ENCODE peak calls at places on chromosomes 7 and 10, in seven cellular contexts. One of them, this sample, is unnamed.

GRCh38 chr10:60281331-60281730 is 108.3 kb downstream of the ANK3 start:
- DNase-seq in activated effector memory CD4-positive, alpha-beta T cell treated with anti-CD3 and anti-CD28 coated beads, Interleukin-2, amount 50 U/mL, for 16 hours: no peak
- DNase-seq in T follicular helper cell: no peak
- DNase-seq in adrenal gland: no peak
- DNase-seq in WERI-Rb-1: no peak
- DNase-seq in CD4-positive, alpha-beta T cell: no peak
- DNase-seq in hypothalamus: no peak
- DNase-seq in this sample: no peak

GRCh38 chr7:6512892-6513291 is 38.4 kb downstream of the GRID2IP start:
- DNase-seq in activated effector memory CD4-positive, alpha-beta T cell treated with anti-CD3 and anti-CD28 coated beads, Interleukin-2, amount 50 U/mL, for 16 hours: no peak
- DNase-seq in T follicular helper cell: no peak
- DNase-seq in adrenal gland: no peak
- DNase-seq in WERI-Rb-1: no peak
- DNase-seq in CD4-positive, alpha-beta T cell: no peak
- DNase-seq in hypothalamus: no peak
- DNase-seq in this sample: no peak

GRCh38 chr7:55552320-55553086 is 19.8 kb downstream of the VOPP1 start:
- DNase-seq in activated effector memory CD4-positive, alpha-beta T cell treated with anti-CD3 and anti-CD28 coated beads, Interleukin-2, amount 50 U/mL, for 16 hours: no peak
- DNase-seq in T follicular helper cell: no peak
- DNase-seq in adrenal gland: peak; percentile 53
- DNase-seq in WERI-Rb-1: no peak
- DNase-seq in CD4-positive, alpha-beta T cell: no peak
- DNase-seq in hypothalamus: peak; percentile 19
- DNase-seq in this sample: no peak

GRCh38 chr7:82446897-82447296 is 3.3 kb upstream of the CACNA2D1 start:
- DNase-seq in activated effector memory CD4-positive, alpha-beta T cell treated with anti-CD3 and anti-CD28 coated beads, Interleukin-2, amount 50 U/mL, for 16 hours: no peak
- DNase-seq in T follicular helper cell: no peak
- DNase-seq in adrenal gland: no peak
- DNase-seq in WERI-Rb-1: no peak
- DNase-seq in CD4-positive, alpha-beta T cell: no peak
- DNase-seq in hypothalamus: no peak
- DNase-seq in this sample: no peak

GRCh38 chr7:121151663-121152344 is 163.3 kb downstream of the CPED1 start:
- DNase-seq in activated effector memory CD4-positive, alpha-beta T cell treated with anti-CD3 and anti-CD28 coated beads, Interleukin-2, amount 50 U/mL, for 16 hours: no peak
- DNase-seq in T follicular helper cell: no peak
- DNase-seq in adrenal gland: no peak
- DNase-seq in WERI-Rb-1: no peak
- DNase-seq in CD4-positive, alpha-beta T cell: no peak
- DNase-seq in hypothalamus: no peak
- DNase-seq in this sample: no peak

GRCh38 chr10:70753841-70754621 is 31.1 kb downstream of the TBATA start:
- DNase-seq in activated effector memory CD4-positive, alpha-beta T cell treated with anti-CD3 and anti-CD28 coated beads, Interleukin-2, amount 50 U/mL, for 16 hours: no peak
- DNase-seq in T follicular helper cell: no peak
- DNase-seq in adrenal gland: no peak
- DNase-seq in WERI-Rb-1: no peak
- DNase-seq in CD4-positive, alpha-beta T cell: no peak
- DNase-seq in hypothalamus: no peak
- DNase-seq in this sample: peak; percentile 89

GRCh38 chr7:21903074-21903786 is 42.5 kb downstream of the CDCA7L start:
- DNase-seq in activated effector memory CD4-positive, alpha-beta T cell treated with anti-CD3 and anti-CD28 coated beads, Interleukin-2, amount 50 U/mL, for 16 hours: no peak
- DNase-seq in T follicular helper cell: no peak
- DNase-seq in adrenal gland: no peak
- DNase-seq in WERI-Rb-1: no peak
- DNase-seq in CD4-positive, alpha-beta T cell: no peak
- DNase-seq in hypothalamus: no peak
- DNase-seq in this sample: no peak

GRCh38 chr7:137903382-137904169 is 56.8 kb upstream of the DGKI start:
- DNase-seq in activated effector memory CD4-positive, alpha-beta T cell treated with anti-CD3 and anti-CD28 coated beads, Interleukin-2, amount 50 U/mL, for 16 hours: peak; percentile 80
- DNase-seq in T follicular helper cell: peak; percentile 46
- DNase-seq in adrenal gland: peak; percentile 70
- DNase-seq in WERI-Rb-1: peak; percentile 61
- DNase-seq in CD4-positive, alpha-beta T cell: peak; percentile 46
- DNase-seq in hypothalamus: peak; percentile 62
- DNase-seq in this sample: no peak

GRCh38 chr7:136655414-136655813 is 213.0 kb upstream of the CHRM2 start:
- DNase-seq in activated effector memory CD4-positive, alpha-beta T cell treated with anti-CD3 and anti-CD28 coated beads, Interleukin-2, amount 50 U/mL, for 16 hours: no peak
- DNase-seq in T follicular helper cell: no peak
- DNase-seq in adrenal gland: no peak
- DNase-seq in WERI-Rb-1: no peak
- DNase-seq in CD4-positive, alpha-beta T cell: no peak
- DNase-seq in hypothalamus: no peak
- DNase-seq in this sample: no peak

GRCh38 chr7:29063872-29064271 is 82.5 kb downstream of the CPVL start:
- DNase-seq in activated effector memory CD4-positive, alpha-beta T cell treated with anti-CD3 and anti-CD28 coated beads, Interleukin-2, amount 50 U/mL, for 16 hours: no peak
- DNase-seq in T follicular helper cell: no peak
- DNase-seq in adrenal gland: no peak
- DNase-seq in WERI-Rb-1: no peak
- DNase-seq in CD4-positive, alpha-beta T cell: no peak
- DNase-seq in hypothalamus: no peak
- DNase-seq in this sample: no peak

GRCh38 chr7:44378744-44379143 is 53.4 kb upstream of the CAMK2B start:
- DNase-seq in activated effector memory CD4-positive, alpha-beta T cell treated with anti-CD3 and anti-CD28 coated beads, Interleukin-2, amount 50 U/mL, for 16 hours: no peak
- DNase-seq in T follicular helper cell: no peak
- DNase-seq in adrenal gland: no peak
- DNase-seq in WERI-Rb-1: no peak
- DNase-seq in CD4-positive, alpha-beta T cell: no peak
- DNase-seq in hypothalamus: no peak
- DNase-seq in this sample: peak; percentile 40

GRCh38 chr7:114648680-114649079 is 234.1 kb downstream of the FOXP2 start:
- DNase-seq in activated effector memory CD4-positive, alpha-beta T cell treated with anti-CD3 and anti-CD28 coated beads, Interleukin-2, amount 50 U/mL, for 16 hours: no peak
- DNase-seq in T follicular helper cell: no peak
- DNase-seq in adrenal gland: no peak
- DNase-seq in WERI-Rb-1: no peak
- DNase-seq in CD4-positive, alpha-beta T cell: no peak
- DNase-seq in hypothalamus: no peak
- DNase-seq in this sample: no peak

GRCh38 chr10:12081470-12081869 is 12.7 kb downstream of the DHTKD1 start:
- DNase-seq in activated effector memory CD4-positive, alpha-beta T cell treated with anti-CD3 and anti-CD28 coated beads, Interleukin-2, amount 50 U/mL, for 16 hours: no peak
- DNase-seq in T follicular helper cell: no peak
- DNase-seq in adrenal gland: no peak
- DNase-seq in WERI-Rb-1: no peak
- DNase-seq in CD4-positive, alpha-beta T cell: no peak
- DNase-seq in hypothalamus: no peak
- DNase-seq in this sample: no peak

GRCh38 chr10:90865400-90865799 is 6.4 kb upstream of the RPP30 start:
- DNase-seq in activated effector memory CD4-positive, alpha-beta T cell treated with anti-CD3 and anti-CD28 coated beads, Interleukin-2, amount 50 U/mL, for 16 hours: no peak
- DNase-seq in T follicular helper cell: no peak
- DNase-seq in adrenal gland: no peak
- DNase-seq in WERI-Rb-1: no peak
- DNase-seq in CD4-positive, alpha-beta T cell: no peak
- DNase-seq in hypothalamus: no peak
- DNase-seq in this sample: no peak

GRCh38 chr10:125795111-125795510 is 19.5 kb upstream of the MMP21 start:
- DNase-seq in activated effector memory CD4-positive, alpha-beta T cell treated with anti-CD3 and anti-CD28 coated beads, Interleukin-2, amount 50 U/mL, for 16 hours: no peak
- DNase-seq in T follicular helper cell: no peak
- DNase-seq in adrenal gland: no peak
- DNase-seq in WERI-Rb-1: no peak
- DNase-seq in CD4-positive, alpha-beta T cell: no peak
- DNase-seq in hypothalamus: peak; percentile 91
- DNase-seq in this sample: no peak

GRCh38 chr7:1359051-1359400 is 100.2 kb downstream of the MICALL2 start:
- DNase-seq in activated effector memory CD4-positive, alpha-beta T cell treated with anti-CD3 and anti-CD28 coated beads, Interleukin-2, amount 50 U/mL, for 16 hours: no peak
- DNase-seq in T follicular helper cell: no peak
- DNase-seq in adrenal gland: no peak
- DNase-seq in WERI-Rb-1: no peak
- DNase-seq in CD4-positive, alpha-beta T cell: no peak
- DNase-seq in hypothalamus: no peak
- DNase-seq in this sample: no peak

GRCh38 chr10:86390337-86391120 is 23.9 kb upstream of the GRID1 start:
- DNase-seq in activated effector memory CD4-positive, alpha-beta T cell treated with anti-CD3 and anti-CD28 coated beads, Interleukin-2, amount 50 U/mL, for 16 hours: peak; percentile 33
- DNase-seq in T follicular helper cell: no peak
- DNase-seq in adrenal gland: no peak
- DNase-seq in WERI-Rb-1: no peak
- DNase-seq in CD4-positive, alpha-beta T cell: no peak
- DNase-seq in hypothalamus: no peak
- DNase-seq in this sample: no peak

GRCh38 chr10:123974406-123974805 is 82.8 kb upstream of the CPXM2 start:
- DNase-seq in activated effector memory CD4-positive, alpha-beta T cell treated with anti-CD3 and anti-CD28 coated beads, Interleukin-2, amount 50 U/mL, for 16 hours: no peak
- DNase-seq in T follicular helper cell: no peak
- DNase-seq in adrenal gland: no peak
- DNase-seq in WERI-Rb-1: no peak
- DNase-seq in CD4-positive, alpha-beta T cell: no peak
- DNase-seq in hypothalamus: no peak
- DNase-seq in this sample: peak; percentile 47

GRCh38 chr7:139299296-139299695 is 41.8 kb upstream of the FMC1 start:
- DNase-seq in activated effector memory CD4-positive, alpha-beta T cell treated with anti-CD3 and anti-CD28 coated beads, Interleukin-2, amount 50 U/mL, for 16 hours: no peak
- DNase-seq in T follicular helper cell: no peak
- DNase-seq in adrenal gland: no peak
- DNase-seq in WERI-Rb-1: no peak
- DNase-seq in CD4-positive, alpha-beta T cell: no peak
- DNase-seq in hypothalamus: no peak
- DNase-seq in this sample: no peak

GRCh38 chr10:19302117-19302516 is 253.5 kb downstream of the MALRD1 start:
- DNase-seq in activated effector memory CD4-positive, alpha-beta T cell treated with anti-CD3 and anti-CD28 coated beads, Interleukin-2, amount 50 U/mL, for 16 hours: no peak
- DNase-seq in T follicular helper cell: no peak
- DNase-seq in adrenal gland: no peak
- DNase-seq in WERI-Rb-1: no peak
- DNase-seq in CD4-positive, alpha-beta T cell: no peak
- DNase-seq in hypothalamus: no peak
- DNase-seq in this sample: no peak

GRCh38 chr10:68124718-68125117 is 15.4 kb downstream of the MYPN start:
- DNase-seq in activated effector memory CD4-positive, alpha-beta T cell treated with anti-CD3 and anti-CD28 coated beads, Interleukin-2, amount 50 U/mL, for 16 hours: no peak
- DNase-seq in T follicular helper cell: no peak
- DNase-seq in adrenal gland: no peak
- DNase-seq in WERI-Rb-1: no peak
- DNase-seq in CD4-positive, alpha-beta T cell: no peak
- DNase-seq in hypothalamus: no peak
- DNase-seq in this sample: no peak

GRCh38 chr10:78973901-78974408 is 94.8 kb upstream of the ZMIZ1 start:
- DNase-seq in activated effector memory CD4-positive, alpha-beta T cell treated with anti-CD3 and anti-CD28 coated beads, Interleukin-2, amount 50 U/mL, for 16 hours: no peak
- DNase-seq in T follicular helper cell: peak; percentile 12
- DNase-seq in adrenal gland: peak; percentile 86
- DNase-seq in WERI-Rb-1: peak; percentile 92
- DNase-seq in CD4-positive, alpha-beta T cell: peak; percentile 13
- DNase-seq in hypothalamus: peak; percentile 79
- DNase-seq in this sample: no peak

GRCh38 chr10:43173120-43173519 is 34.9 kb downstream of the CSGALNACT2 start:
- DNase-seq in activated effector memory CD4-positive, alpha-beta T cell treated with anti-CD3 and anti-CD28 coated beads, Interleukin-2, amount 50 U/mL, for 16 hours: no peak
- DNase-seq in T follicular helper cell: no peak
- DNase-seq in adrenal gland: no peak
- DNase-seq in WERI-Rb-1: no peak
- DNase-seq in CD4-positive, alpha-beta T cell: no peak
- DNase-seq in hypothalamus: no peak
- DNase-seq in this sample: no peak

GRCh38 chr10:5449823-5450222 is 37.5 kb downstream of the NET1 start:
- DNase-seq in activated effector memory CD4-positive, alpha-beta T cell treated with anti-CD3 and anti-CD28 coated beads, Interleukin-2, amount 50 U/mL, for 16 hours: no peak
- DNase-seq in T follicular helper cell: no peak
- DNase-seq in adrenal gland: no peak
- DNase-seq in WERI-Rb-1: no peak
- DNase-seq in CD4-positive, alpha-beta T cell: no peak
- DNase-seq in hypothalamus: no peak
- DNase-seq in this sample: no peak

GRCh38 chr7:130668258-130669050 is at the start of gene COPG2:
- DNase-seq in activated effector memory CD4-positive, alpha-beta T cell treated with anti-CD3 and anti-CD28 coated beads, Interleukin-2, amount 50 U/mL, for 16 hours: peak; percentile 91
- DNase-seq in T follicular helper cell: peak; percentile 34
- DNase-seq in adrenal gland: peak; percentile 76
- DNase-seq in WERI-Rb-1: peak; percentile 84
- DNase-seq in CD4-positive, alpha-beta T cell: peak; percentile 31
- DNase-seq in hypothalamus: peak; percentile 77
- DNase-seq in this sample: no peak

GRCh38 chr7:67625257-67625713 is 628.7 kb downstream of the TYW1 start:
- DNase-seq in activated effector memory CD4-positive, alpha-beta T cell treated with anti-CD3 and anti-CD28 coated beads, Interleukin-2, amount 50 U/mL, for 16 hours: peak; percentile 63
- DNase-seq in T follicular helper cell: no peak
- DNase-seq in adrenal gland: peak; percentile 70
- DNase-seq in WERI-Rb-1: peak; percentile 93
- DNase-seq in CD4-positive, alpha-beta T cell: no peak
- DNase-seq in hypothalamus: peak; percentile 69
- DNase-seq in this sample: no peak

GRCh38 chr7:4266270-4267040 is 415.6 kb upstream of the FOXK1 start:
- DNase-seq in activated effector memory CD4-positive, alpha-beta T cell treated with anti-CD3 and anti-CD28 coated beads, Interleukin-2, amount 50 U/mL, for 16 hours: no peak
- DNase-seq in T follicular helper cell: no peak
- DNase-seq in adrenal gland: no peak
- DNase-seq in WERI-Rb-1: no peak
- DNase-seq in CD4-positive, alpha-beta T cell: no peak
- DNase-seq in hypothalamus: no peak
- DNase-seq in this sample: no peak

GRCh38 chr10:48516878-48517277 is 88.0 kb downstream of the ARHGAP22 start:
- DNase-seq in activated effector memory CD4-positive, alpha-beta T cell treated with anti-CD3 and anti-CD28 coated beads, Interleukin-2, amount 50 U/mL, for 16 hours: no peak
- DNase-seq in T follicular helper cell: no peak
- DNase-seq in adrenal gland: no peak
- DNase-seq in WERI-Rb-1: no peak
- DNase-seq in CD4-positive, alpha-beta T cell: no peak
- DNase-seq in hypothalamus: no peak
- DNase-seq in this sample: no peak

GRCh38 chr10:132430861-132431271 is 33.9 kb downstream of the PWWP2B start:
- DNase-seq in activated effector memory CD4-positive, alpha-beta T cell treated with anti-CD3 and anti-CD28 coated beads, Interleukin-2, amount 50 U/mL, for 16 hours: no peak
- DNase-seq in T follicular helper cell: no peak
- DNase-seq in adrenal gland: no peak
- DNase-seq in WERI-Rb-1: no peak
- DNase-seq in CD4-positive, alpha-beta T cell: no peak
- DNase-seq in hypothalamus: no peak
- DNase-seq in this sample: no peak

GRCh38 chr10:86684305-86684704 is 16.0 kb downstream of the LDB3 start:
- DNase-seq in activated effector memory CD4-positive, alpha-beta T cell treated with anti-CD3 and anti-CD28 coated beads, Interleukin-2, amount 50 U/mL, for 16 hours: no peak
- DNase-seq in T follicular helper cell: no peak
- DNase-seq in adrenal gland: no peak
- DNase-seq in WERI-Rb-1: peak; percentile 77
- DNase-seq in CD4-positive, alpha-beta T cell: no peak
- DNase-seq in hypothalamus: peak; percentile 32
- DNase-seq in this sample: no peak

GRCh38 chr7:44565795-44566559 is 7.7 kb downstream of the DDX56 start:
- DNase-seq in activated effector memory CD4-positive, alpha-beta T cell treated with anti-CD3 and anti-CD28 coated beads, Interleukin-2, amount 50 U/mL, for 16 hours: peak; percentile 43
- DNase-seq in T follicular helper cell: no peak
- DNase-seq in adrenal gland: no peak
- DNase-seq in WERI-Rb-1: no peak
- DNase-seq in CD4-positive, alpha-beta T cell: no peak
- DNase-seq in hypothalamus: no peak
- DNase-seq in this sample: no peak

GRCh38 chr10:132606031-132606491 is 68.5 kb downstream of the INPP5A start:
- DNase-seq in activated effector memory CD4-positive, alpha-beta T cell treated with anti-CD3 and anti-CD28 coated beads, Interleukin-2, amount 50 U/mL, for 16 hours: peak; percentile 55
- DNase-seq in T follicular helper cell: no peak
- DNase-seq in adrenal gland: no peak
- DNase-seq in WERI-Rb-1: no peak
- DNase-seq in CD4-positive, alpha-beta T cell: no peak
- DNase-seq in hypothalamus: no peak
- DNase-seq in this sample: no peak

GRCh38 chr7:151796091-151796870 is 80.6 kb downstream of the PRKAG2 start:
- DNase-seq in activated effector memory CD4-positive, alpha-beta T cell treated with anti-CD3 and anti-CD28 coated beads, Interleukin-2, amount 50 U/mL, for 16 hours: no peak
- DNase-seq in T follicular helper cell: no peak
- DNase-seq in adrenal gland: no peak
- DNase-seq in WERI-Rb-1: no peak
- DNase-seq in CD4-positive, alpha-beta T cell: no peak
- DNase-seq in hypothalamus: no peak
- DNase-seq in this sample: no peak

GRCh38 chr10:378930-379704 is 243.9 kb downstream of the ZMYND11 start:
- DNase-seq in activated effector memory CD4-positive, alpha-beta T cell treated with anti-CD3 and anti-CD28 coated beads, Interleukin-2, amount 50 U/mL, for 16 hours: no peak
- DNase-seq in T follicular helper cell: no peak
- DNase-seq in adrenal gland: no peak
- DNase-seq in WERI-Rb-1: no peak
- DNase-seq in CD4-positive, alpha-beta T cell: no peak
- DNase-seq in hypothalamus: no peak
- DNase-seq in this sample: peak; percentile 4

GRCh38 chr10:96794786-96795733 is 37.0 kb upstream of the LCOR start:
- DNase-seq in activated effector memory CD4-positive, alpha-beta T cell treated with anti-CD3 and anti-CD28 coated beads, Interleukin-2, amount 50 U/mL, for 16 hours: no peak
- DNase-seq in T follicular helper cell: no peak
- DNase-seq in adrenal gland: no peak
- DNase-seq in WERI-Rb-1: no peak
- DNase-seq in CD4-positive, alpha-beta T cell: no peak
- DNase-seq in hypothalamus: no peak
- DNase-seq in this sample: no peak

GRCh38 chr10:46308666-46309450 is 22.1 kb downstream of the ANTXRL start:
- DNase-seq in activated effector memory CD4-positive, alpha-beta T cell treated with anti-CD3 and anti-CD28 coated beads, Interleukin-2, amount 50 U/mL, for 16 hours: no peak
- DNase-seq in T follicular helper cell: no peak
- DNase-seq in adrenal gland: no peak
- DNase-seq in WERI-Rb-1: no peak
- DNase-seq in CD4-positive, alpha-beta T cell: no peak
- DNase-seq in hypothalamus: no peak
- DNase-seq in this sample: no peak